ENCODE peak calls at places on chromosome 16, in seven cellular contexts. E is astrocyte, Q is fibroblast of lung, X is keratinocyte, P is adrenal gland, K is mucosa of descending colon, S is K562. W is an unnamed sample.
A peak's percentile ranks its signal among the peaks of the same experiment; 100 is the strongest.

GRCh38 chr16:70160388-70160787 is 13.2 kb upstream of the CLEC18C start:
- DNase-seq in E (no peak), P (no peak), Q (no peak), S (peak; percentile 17), X (no peak), K (no peak), W (no peak)

GRCh38 chr16:30954993-30955392 is 2.6 kb upstream of the SETD1A start:
- DNase-seq in X (no peak), P (no peak), K (no peak), E (no peak), S (no peak), Q (no peak), W (no peak)

GRCh38 chr16:67100569-67101300 is 9.0 kb upstream of the PHAF1 start:
- DNase-seq in P (no peak), Q (peak; percentile 70), X (no peak), S (no peak), E (peak; percentile 10), K (no peak), W (no peak)

GRCh38 chr16:50653056-50653455 is 28.1 kb downstream of the SNX20 start:
- DNase-seq in P (no peak), X (no peak), E (no peak), Q (no peak), S (no peak), K (no peak), W (no peak)

GRCh38 chr16:68234188-68235104 is 1.5 kb downstream of the ESRP2 start:
- DNase-seq in K (peak; percentile 96), Q (peak; percentile 28), S (no peak), P (no peak), X (peak; percentile 45), E (no peak), W (no peak)

GRCh38 chr16:23134274-23134673 is 15.0 kb downstream of the USP31 start:
- DNase-seq in Q (peak; percentile 9), S (no peak), P (peak; percentile 35), X (no peak), K (no peak), E (no peak), W (no peak)

GRCh38 chr16:56645311-56645710 is 6.4 kb upstream of the MT1B start:
- DNase-seq in Q (no peak), P (no peak), X (no peak), S (no peak), E (no peak), K (no peak), W (no peak)

GRCh38 chr16:25045696-25046381 is 30.7 kb upstream of the ARHGAP17 start:
- DNase-seq in E (peak; percentile 90), X (no peak), P (no peak), Q (peak; percentile 94), S (no peak), K (no peak), W (peak; percentile 89)

GRCh38 chr16:27920391-27920891 is 143.1 kb downstream of the GSG1L start:
- DNase-seq in X (no peak), K (no peak), E (no peak), P (no peak), Q (no peak), S (no peak), W (no peak)

GRCh38 chr16:22969567-22969966 is 155.6 kb downstream of the HS3ST2 start:
- DNase-seq in Q (no peak), X (no peak), P (no peak), K (no peak), S (no peak), E (no peak), W (no peak)

GRCh38 chr16:66523861-66524354 is 26.0 kb downstream of the TK2 start:
- DNase-seq in K (no peak), X (no peak), S (no peak), P (no peak), E (no peak), Q (no peak), W (no peak)

GRCh38 chr16:31262084-31262483 is 2.3 kb downstream of the ITGAM start:
- DNase-seq in S (no peak), E (no peak), K (no peak), Q (no peak), X (no peak), P (no peak), W (no peak)

GRCh38 chr16:54290203-54291106 is 3.9 kb upstream of the IRX3 start:
- DNase-seq in Q (no peak), E (no peak), X (no peak), S (no peak), P (no peak), K (no peak), W (no peak)
- H3K4me3 ChIP-seq in Q (no peak overlapping the region), E (no peak overlapping the region), X (no peak overlapping the region), S (no peak overlapping the region), P (no peak overlapping the region), K (no peak overlapping the region), W (no peak overlapping the region)

GRCh38 chr16:77722315-77723107 is at the start of gene NUDT7:
- DNase-seq in S (peak; percentile 99), P (peak; percentile 99), Q (peak; percentile 97), K (peak; percentile 100), E (peak; percentile 87), X (peak; percentile 97), W (peak; percentile 95)
- TF ChIP-seq CTCF in S (peak; percentile 28), P (peak; percentile 7), Q (peak; percentile 21), K (no peak), E (no peak), X (no peak), W (peak; percentile 18)

GRCh38 chr16:83136924-83137323 is 510.2 kb downstream of the CDH13 start:
- DNase-seq in P (no peak), X (no peak), K (no peak), S (no peak), Q (no peak), E (no peak), W (no peak)
- H3K4me3 ChIP-seq in P (no peak overlapping the region), X (no peak overlapping the region), K (no peak overlapping the region), S (no peak overlapping the region), Q (no peak overlapping the region), E (peak overlapping the region; percentile 61), W (peak overlapping the region; percentile 58)

GRCh38 chr16:11914759-11915643 is 755 bp downstream of the GSPT1 start:
- DNase-seq in Q (peak; percentile 45), S (peak; percentile 77), X (no peak), P (peak; percentile 45), K (peak; percentile 72), E (peak; percentile 14), W (peak; percentile 29)
- TF ChIP-seq CTCF in Q (no peak), S (no peak), X (no peak), P (no peak), K (no peak), E (no peak), W (no peak)

GRCh38 chr16:88789593-88789992 is 4.6 kb upstream of the PIEZO1 start:
- DNase-seq in S (no peak), P (no peak), E (no peak), X (no peak), K (no peak), Q (no peak), W (no peak)

GRCh38 chr16:88790312-88791150 is 5.5 kb upstream of the PIEZO1 start:
- DNase-seq in S (peak; percentile 67), K (peak; percentile 61), E (no peak), P (no peak), Q (no peak), X (no peak), W (peak; percentile 33)

GRCh38 chr16:88796278-88796677 is 7.3 kb upstream of the CDT1 start:
- DNase-seq in K (no peak), P (no peak), E (no peak), X (no peak), Q (no peak), S (no peak), W (no peak)

GRCh38 chr16:88792078-88792550 is 7.1 kb upstream of the PIEZO1 start:
- DNase-seq in P (no peak), X (no peak), K (peak; percentile 35), S (no peak), E (no peak), Q (no peak), W (no peak)

GRCh38 chr16:88792668-88793587 is 7.9 kb upstream of the PIEZO1 start:
- DNase-seq in Q (no peak), E (no peak), S (no peak), P (no peak), K (no peak), X (no peak), W (no peak)
- H3K4me3 ChIP-seq in Q (no peak overlapping the region), E (no peak overlapping the region), S (no peak overlapping the region), P (no peak overlapping the region), K (no peak overlapping the region), X (no peak overlapping the region), W (no peak overlapping the region)

GRCh38 chr16:26791166-26791565 is 275.6 kb upstream of the C16orf82 start:
- DNase-seq in E (no peak), K (no peak), X (no peak), Q (no peak), S (no peak), P (no peak), W (no peak)

GRCh38 chr16:26795184-26795583 is 271.5 kb upstream of the C16orf82 start:
- DNase-seq in E (no peak), P (no peak), S (peak; percentile 19), K (no peak), Q (no peak), X (no peak), W (no peak)
- TF ChIP-seq CTCF in E (no peak), P (peak; percentile 6), S (peak; percentile 37), K (no peak), Q (no peak), X (no peak), W (no peak)